ENCODE peak calls at places on chromosomes 16 and 17, in six cellular contexts. One of them, this sample, is unnamed.

GRCh38 chr16:50313596-50314483 is 47.5 kb downstream of the ADCY7 start:
- DNase-seq in tibial artery: peak; percentile 89
- DNase-seq in body of pancreas: no peak
- DNase-seq in mucosa of descending colon: no peak
- DNase-seq in heart right ventricle: peak; percentile 70
- DNase-seq in brain microvascular endothelial cell: peak; percentile 70
- DNase-seq in this sample: peak; percentile 81

GRCh38 chr16:24753437-24753836 is 24.0 kb downstream of the TNRC6A start:
- DNase-seq in tibial artery: no peak
- DNase-seq in body of pancreas: no peak
- DNase-seq in mucosa of descending colon: no peak
- DNase-seq in heart right ventricle: no peak
- DNase-seq in brain microvascular endothelial cell: no peak
- DNase-seq in this sample: no peak

GRCh38 chr17:69059458-69060205 is 1.1 kb downstream of the ABCA9 start:
- DNase-seq in tibial artery: no peak
- DNase-seq in body of pancreas: no peak
- DNase-seq in mucosa of descending colon: no peak
- DNase-seq in heart right ventricle: no peak
- DNase-seq in brain microvascular endothelial cell: peak; percentile 29
- DNase-seq in this sample: no peak

GRCh38 chr16:84356176-84356575 is 12.2 kb upstream of the ATP2C2 start:
- DNase-seq in tibial artery: no peak
- DNase-seq in body of pancreas: no peak
- DNase-seq in mucosa of descending colon: no peak
- DNase-seq in heart right ventricle: no peak
- DNase-seq in brain microvascular endothelial cell: no peak
- DNase-seq in this sample: peak; percentile 26

GRCh38 chr16:30119428-30119827 is 3.6 kb downstream of the MAPK3 start:
- DNase-seq in tibial artery: no peak
- DNase-seq in body of pancreas: no peak
- DNase-seq in mucosa of descending colon: peak; percentile 17
- DNase-seq in heart right ventricle: no peak
- DNase-seq in brain microvascular endothelial cell: no peak
- DNase-seq in this sample: no peak

GRCh38 chr17:21602176-21602575 is 90.1 kb upstream of the KCNJ18 start:
- DNase-seq in tibial artery: no peak
- DNase-seq in body of pancreas: no peak
- DNase-seq in mucosa of descending colon: no peak
- DNase-seq in heart right ventricle: no peak
- DNase-seq in brain microvascular endothelial cell: no peak
- DNase-seq in this sample: peak; percentile 43

GRCh38 chr16:3401719-3402397 is 843 bp downstream of the ZNF174 start:
- DNase-seq in tibial artery: no peak
- DNase-seq in body of pancreas: no peak
- DNase-seq in mucosa of descending colon: no peak
- DNase-seq in heart right ventricle: no peak
- DNase-seq in brain microvascular endothelial cell: no peak
- DNase-seq in this sample: no peak

GRCh38 chr16:83661656-83662055 is 146.1 kb upstream of the HSBP1 start:
- DNase-seq in tibial artery: no peak
- DNase-seq in body of pancreas: no peak
- DNase-seq in mucosa of descending colon: no peak
- DNase-seq in heart right ventricle: no peak
- DNase-seq in brain microvascular endothelial cell: no peak
- DNase-seq in this sample: no peak

GRCh38 chr17:2171725-2172446 is 117.0 kb downstream of the HIC1 start:
- DNase-seq in tibial artery: peak; percentile 89
- DNase-seq in body of pancreas: peak; percentile 88
- DNase-seq in mucosa of descending colon: peak; percentile 55
- DNase-seq in heart right ventricle: peak; percentile 72
- DNase-seq in brain microvascular endothelial cell: peak; percentile 97
- DNase-seq in this sample: peak; percentile 85

GRCh38 chr17:67289174-67289876 is 44.3 kb upstream of the HELZ start:
- DNase-seq in tibial artery: peak; percentile 88
- DNase-seq in body of pancreas: peak; percentile 64
- DNase-seq in mucosa of descending colon: peak; percentile 48
- DNase-seq in heart right ventricle: peak; percentile 87
- DNase-seq in brain microvascular endothelial cell: peak; percentile 25
- DNase-seq in this sample: peak; percentile 92

GRCh38 chr16:56278196-56278855 is 87.0 kb downstream of the GNAO1 start:
- DNase-seq in tibial artery: peak; percentile 34
- DNase-seq in body of pancreas: no peak
- DNase-seq in mucosa of descending colon: no peak
- DNase-seq in heart right ventricle: no peak
- DNase-seq in brain microvascular endothelial cell: no peak
- DNase-seq in this sample: no peak

GRCh38 chr17:34291721-34292348 is 6.3 kb downstream of the CCL11 start:
- DNase-seq in tibial artery: no peak
- DNase-seq in body of pancreas: no peak
- DNase-seq in mucosa of descending colon: no peak
- DNase-seq in heart right ventricle: no peak
- DNase-seq in brain microvascular endothelial cell: no peak
- DNase-seq in this sample: no peak

GRCh38 chr17:73334771-73335513 is 23.1 kb upstream of the CDC42EP4 start:
- DNase-seq in tibial artery: no peak
- DNase-seq in body of pancreas: peak; percentile 49
- DNase-seq in mucosa of descending colon: peak; percentile 52
- DNase-seq in heart right ventricle: no peak
- DNase-seq in brain microvascular endothelial cell: no peak
- DNase-seq in this sample: peak; percentile 60

GRCh38 chr16:1277945-1278282 is 22.0 kb downstream of the TPSD1 start:
- DNase-seq in tibial artery: no peak
- DNase-seq in body of pancreas: no peak
- DNase-seq in mucosa of descending colon: no peak
- DNase-seq in heart right ventricle: no peak
- DNase-seq in brain microvascular endothelial cell: no peak
- DNase-seq in this sample: no peak

GRCh38 chr16:89921699-89922476 is 1.3 kb upstream of the TUBB3 start:
- DNase-seq in tibial artery: peak; percentile 81
- DNase-seq in body of pancreas: peak; percentile 60
- DNase-seq in mucosa of descending colon: peak; percentile 61
- DNase-seq in heart right ventricle: peak; percentile 81
- DNase-seq in brain microvascular endothelial cell: peak; percentile 93
- DNase-seq in this sample: peak; percentile 98

GRCh38 chr16:78705694-78706093 is 606.2 kb downstream of the WWOX start:
- DNase-seq in tibial artery: no peak
- DNase-seq in body of pancreas: no peak
- DNase-seq in mucosa of descending colon: no peak
- DNase-seq in heart right ventricle: no peak
- DNase-seq in brain microvascular endothelial cell: peak; percentile 9
- DNase-seq in this sample: no peak

GRCh38 chr17:40637931-40638330 is 9.7 kb downstream of the SMARCE1 start:
- DNase-seq in tibial artery: no peak
- DNase-seq in body of pancreas: no peak
- DNase-seq in mucosa of descending colon: no peak
- DNase-seq in heart right ventricle: no peak
- DNase-seq in brain microvascular endothelial cell: no peak
- DNase-seq in this sample: no peak
- H3K4me3 ChIP-seq in tibial artery: no peak overlapping the region
- H3K4me3 ChIP-seq in body of pancreas: no peak overlapping the region
- H3K4me3 ChIP-seq in mucosa of descending colon: no peak overlapping the region
- H3K4me3 ChIP-seq in heart right ventricle: no peak overlapping the region
- H3K4me3 ChIP-seq in brain microvascular endothelial cell: no peak overlapping the region
- H3K4me3 ChIP-seq in this sample: no peak overlapping the region

GRCh38 chr17:83175551-83176271 is 96.3 kb downstream of the METRNL start:
- DNase-seq in tibial artery: no peak
- DNase-seq in body of pancreas: no peak
- DNase-seq in mucosa of descending colon: no peak
- DNase-seq in heart right ventricle: no peak
- DNase-seq in brain microvascular endothelial cell: no peak
- DNase-seq in this sample: no peak
- TF ChIP-seq CTCF in tibial artery: no peak
- TF ChIP-seq CTCF in body of pancreas: no peak
- TF ChIP-seq CTCF in mucosa of descending colon: no peak
- TF ChIP-seq CTCF in heart right ventricle: no peak
- TF ChIP-seq CTCF in brain microvascular endothelial cell: no peak
- TF ChIP-seq CTCF in this sample: no peak

GRCh38 chr16:54940279-54940604 is 9.6 kb downstream of the IRX5 start:
- DNase-seq in tibial artery: no peak
- DNase-seq in body of pancreas: no peak
- DNase-seq in mucosa of descending colon: no peak
- DNase-seq in heart right ventricle: no peak
- DNase-seq in brain microvascular endothelial cell: no peak
- DNase-seq in this sample: no peak
- H3K36me3 ChIP-seq in tibial artery: no peaks in the 10 kb centered on the region
- H3K36me3 ChIP-seq in body of pancreas: no peaks in the 10 kb centered on the region
- H3K36me3 ChIP-seq in mucosa of descending colon: no peaks in the 10 kb centered on the region
- H3K36me3 ChIP-seq in heart right ventricle: no peaks in the 10 kb centered on the region
- H3K36me3 ChIP-seq in brain microvascular endothelial cell: no peaks in the 10 kb centered on the region
- H3K36me3 ChIP-seq in this sample: no peaks in the 10 kb centered on the region

GRCh38 chr17:78780335-78780734 is 1.7 kb downstream of the CYTH1 start:
- DNase-seq in tibial artery: no peak
- DNase-seq in body of pancreas: no peak
- DNase-seq in mucosa of descending colon: no peak
- DNase-seq in heart right ventricle: no peak
- DNase-seq in brain microvascular endothelial cell: no peak
- DNase-seq in this sample: peak; percentile 56
- H3K4me3 ChIP-seq in tibial artery: peak overlapping the region; percentile 85
- H3K4me3 ChIP-seq in body of pancreas: no peak overlapping the region
- H3K4me3 ChIP-seq in mucosa of descending colon: no peak overlapping the region
- H3K4me3 ChIP-seq in heart right ventricle: peak overlapping the region; percentile 89
- H3K4me3 ChIP-seq in brain microvascular endothelial cell: no peak overlapping the region
- H3K4me3 ChIP-seq in this sample: peak overlapping the region; percentile 21

GRCh38 chr17:44969144-44969780 is 1.2 kb upstream of the C1QL1 start:
- DNase-seq in tibial artery: no peak
- DNase-seq in body of pancreas: no peak
- DNase-seq in mucosa of descending colon: no peak
- DNase-seq in heart right ventricle: no peak
- DNase-seq in brain microvascular endothelial cell: no peak
- DNase-seq in this sample: no peak

GRCh38 chr17:44970136-44970737 is 2.1 kb upstream of the C1QL1 start:
- DNase-seq in tibial artery: peak; percentile 70
- DNase-seq in body of pancreas: no peak
- DNase-seq in mucosa of descending colon: peak; percentile 39
- DNase-seq in heart right ventricle: peak; percentile 45
- DNase-seq in brain microvascular endothelial cell: no peak
- DNase-seq in this sample: no peak

GRCh38 chr17:44967026-44967906 is 837 bp downstream of the C1QL1 start:
- DNase-seq in tibial artery: no peak
- DNase-seq in body of pancreas: no peak
- DNase-seq in mucosa of descending colon: peak; percentile 35
- DNase-seq in heart right ventricle: no peak
- DNase-seq in brain microvascular endothelial cell: no peak
- DNase-seq in this sample: peak; percentile 80

GRCh38 chr17:44967907-44968224 is 237 bp downstream of the C1QL1 start:
- DNase-seq in tibial artery: no peak
- DNase-seq in body of pancreas: no peak
- DNase-seq in mucosa of descending colon: peak; percentile 38
- DNase-seq in heart right ventricle: no peak
- DNase-seq in brain microvascular endothelial cell: no peak
- DNase-seq in this sample: no peak

DNA sequence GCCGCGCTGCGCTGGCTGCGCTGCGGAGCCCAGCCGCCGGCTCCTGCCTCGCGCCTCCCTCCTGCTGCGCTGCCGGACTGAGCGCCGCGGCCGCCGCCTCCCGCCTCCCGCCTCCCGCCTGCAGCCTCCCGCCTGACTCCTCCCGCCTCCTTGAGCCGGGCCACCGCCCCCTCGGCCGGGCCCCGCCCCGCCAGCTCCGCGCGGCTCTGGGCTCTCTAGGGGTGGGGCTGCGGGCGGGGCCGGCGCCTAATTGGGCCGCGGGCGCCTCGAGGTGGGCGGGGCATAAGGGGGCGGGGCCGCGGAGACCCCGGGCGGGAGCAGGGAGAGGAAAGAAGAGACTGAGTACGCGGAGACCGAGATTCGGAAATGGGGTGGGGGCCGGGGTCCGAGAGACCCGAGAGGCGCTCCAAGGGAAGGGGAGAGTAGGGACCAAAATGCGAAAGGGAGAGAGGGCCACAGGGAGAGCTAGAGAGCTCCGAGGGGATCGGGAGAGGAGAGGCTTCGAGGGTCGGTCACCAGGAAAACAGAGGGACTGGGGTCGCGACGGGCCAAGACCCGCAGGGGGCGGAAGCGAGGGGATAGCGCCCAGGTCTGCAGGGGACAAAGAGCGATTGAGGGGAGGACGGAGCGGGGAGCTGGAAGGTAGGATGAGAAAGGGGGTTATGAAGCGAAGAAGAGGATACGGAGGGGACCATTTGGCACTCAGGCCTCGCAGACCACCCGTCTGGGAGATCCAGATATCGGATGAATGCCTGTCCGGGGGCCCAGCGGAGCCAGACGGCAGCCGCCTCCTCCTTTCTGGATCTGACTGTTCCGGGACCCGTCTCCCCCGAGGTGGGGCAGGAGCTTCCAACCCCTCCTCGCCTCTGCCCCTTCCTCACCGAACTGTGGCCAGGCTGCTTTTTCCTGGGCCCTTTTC is at the start of gene C1QL1:
- DNase-seq in tibial artery: peak; percentile 94
- DNase-seq in body of pancreas: peak; percentile 88
- DNase-seq in mucosa of descending colon: peak; percentile 95
- DNase-seq in heart right ventricle: peak; percentile 94
- DNase-seq in brain microvascular endothelial cell: peak; percentile 71
- DNase-seq in this sample: peak; percentile 96
- TF ChIP-seq CTCF in tibial artery: peak; percentile 5
- TF ChIP-seq CTCF in body of pancreas: no peak
- TF ChIP-seq CTCF in mucosa of descending colon: no peak
- TF ChIP-seq CTCF in heart right ventricle: peak; percentile 24
- TF ChIP-seq CTCF in brain microvascular endothelial cell: peak; percentile 33
- TF ChIP-seq CTCF in this sample: no peak

GRCh38 chr17:82090549-82091263 is 7.3 kb downstream of the FASN start:
- DNase-seq in tibial artery: no peak
- DNase-seq in body of pancreas: no peak
- DNase-seq in mucosa of descending colon: no peak
- DNase-seq in heart right ventricle: no peak
- DNase-seq in brain microvascular endothelial cell: no peak
- DNase-seq in this sample: peak; percentile 65
- H3K36me3 ChIP-seq in tibial artery: peaks cover 99% of the 10 kb centered on the region
- H3K36me3 ChIP-seq in body of pancreas: peaks cover 57% of the 10 kb centered on the region
- H3K36me3 ChIP-seq in mucosa of descending colon: peaks cover 27% of the 10 kb centered on the region
- H3K36me3 ChIP-seq in heart right ventricle: peaks cover 100% of the 10 kb centered on the region
- H3K36me3 ChIP-seq in brain microvascular endothelial cell: peaks cover 93% of the 10 kb centered on the region
- H3K36me3 ChIP-seq in this sample: peaks cover 14% of the 10 kb centered on the region

GRCh38 chr17:28718317-28718672 is 627 bp upstream of the RAB34 start:
- DNase-seq in tibial artery: no peak
- DNase-seq in body of pancreas: no peak
- DNase-seq in mucosa of descending colon: no peak
- DNase-seq in heart right ventricle: no peak
- DNase-seq in brain microvascular endothelial cell: no peak
- DNase-seq in this sample: no peak
- H3K4me3 ChIP-seq in tibial artery: peak overlapping the region; percentile 86
- H3K4me3 ChIP-seq in body of pancreas: no peak overlapping the region
- H3K4me3 ChIP-seq in mucosa of descending colon: no peak overlapping the region
- H3K4me3 ChIP-seq in heart right ventricle: peak overlapping the region; percentile 62
- H3K4me3 ChIP-seq in brain microvascular endothelial cell: peak overlapping the region; percentile 85
- H3K4me3 ChIP-seq in this sample: peak overlapping the region; percentile 2